ENCODE peak calls at places on chromosomes 11 and 22, in four cellular contexts. One of them, this sample, is unnamed. For H3K4me1, the result is how much of the 10 kb centered on the place peaks cover.

GRCh38 chr22:25334091-25334490 is 114.7 kb downstream of the CRYBB2 start:
- DNase-seq in HCT116: peak
- DNase-seq in PC-3: peak
- DNase-seq in astrocyte: no peak
- DNase-seq in this sample: peak

GRCh38 chr22:45462034-45462655 is 40.5 kb upstream of the FBLN1 start:
- DNase-seq in HCT116: no peak
- DNase-seq in PC-3: no peak
- DNase-seq in astrocyte: no peak
- DNase-seq in this sample: no peak

GRCh38 chr22:48950151-48950915 is 877.3 kb downstream of the BRD1 start:
- DNase-seq in HCT116: no peak
- DNase-seq in PC-3: no peak
- DNase-seq in astrocyte: no peak
- DNase-seq in this sample: no peak

GRCh38 chr11:118614511-118614910 is 7.1 kb downstream of the PHLDB1 start:
- DNase-seq in HCT116: no peak
- DNase-seq in PC-3: no peak
- DNase-seq in astrocyte: no peak
- DNase-seq in this sample: no peak

GRCh38 chr11:64406221-64406946 is 47.4 kb downstream of the RPS6KA4 start:
- DNase-seq in HCT116: no peak
- DNase-seq in PC-3: no peak
- DNase-seq in astrocyte: no peak
- DNase-seq in this sample: no peak

GRCh38 chr11:128208329-128209220 is 378.8 kb downstream of the ETS1 start:
- DNase-seq in HCT116: peak
- DNase-seq in PC-3: peak
- DNase-seq in astrocyte: peak
- DNase-seq in this sample: no peak

GRCh38 chr11:72114570-72114969 is 2.1 kb upstream of the ANAPC15 start:
- DNase-seq in HCT116: no peak
- DNase-seq in PC-3: no peak
- DNase-seq in astrocyte: no peak
- DNase-seq in this sample: no peak

GRCh38 chr11:69032833-69033232 is 15.9 kb upstream of the TPCN2 start:
- DNase-seq in HCT116: no peak
- DNase-seq in PC-3: no peak
- DNase-seq in astrocyte: no peak
- DNase-seq in this sample: no peak

GRCh38 chr11:64861227-64861970 is 16.9 kb upstream of the CDC42BPG start:
- DNase-seq in HCT116: no peak
- DNase-seq in PC-3: no peak
- DNase-seq in astrocyte: no peak
- DNase-seq in this sample: no peak

GRCh38 chr11:15826826-15827225 is 529.5 kb downstream of the SOX6 start:
- DNase-seq in HCT116: peak
- DNase-seq in PC-3: no peak
- DNase-seq in astrocyte: no peak
- DNase-seq in this sample: peak

GRCh38 chr11:70365536-70365912 is 32.8 kb upstream of the CTTN start:
- DNase-seq in HCT116: no peak
- DNase-seq in PC-3: no peak
- DNase-seq in astrocyte: no peak
- DNase-seq in this sample: no peak

GRCh38 chr11:90556612-90557011 is 333.8 kb upstream of the CHORDC1 start:
- DNase-seq in HCT116: no peak
- DNase-seq in PC-3: no peak
- DNase-seq in astrocyte: no peak
- DNase-seq in this sample: peak

GRCh38 chr11:61917043-61917356 is 366 bp downstream of the RAB3IL1 start:
- DNase-seq in HCT116: no peak
- DNase-seq in PC-3: no peak
- DNase-seq in astrocyte: no peak
- DNase-seq in this sample: no peak

GRCh38 chr22:46852771-46853170 is 90.3 kb downstream of the TBC1D22A start:
- DNase-seq in HCT116: no peak
- DNase-seq in PC-3: no peak
- DNase-seq in astrocyte: no peak
- DNase-seq in this sample: no peak

GRCh38 chr11:120340529-120340928 is 4.3 kb downstream of the ARHGEF12 start:
- DNase-seq in HCT116: no peak
- DNase-seq in PC-3: peak
- DNase-seq in astrocyte: no peak
- DNase-seq in this sample: no peak

GRCh38 chr11:81237139-81237538 is 1496.5 kb downstream of the FAM181B start:
- DNase-seq in HCT116: no peak
- DNase-seq in PC-3: peak
- DNase-seq in astrocyte: peak
- DNase-seq in this sample: peak

GRCh38 chr11:132111781-132112380 is 741.5 kb downstream of the NTM start:
- DNase-seq in HCT116: no peak
- DNase-seq in PC-3: peak
- DNase-seq in astrocyte: peak
- DNase-seq in this sample: no peak

GRCh38 chr11:13434247-13435205 is 28.5 kb downstream of the BTBD10 start:
- DNase-seq in HCT116: no peak
- DNase-seq in PC-3: no peak
- DNase-seq in astrocyte: peak
- DNase-seq in this sample: no peak

GRCh38 chr22:48960576-48960975 is 867.1 kb downstream of the BRD1 start:
- DNase-seq in HCT116: no peak
- DNase-seq in PC-3: no peak
- DNase-seq in astrocyte: no peak
- DNase-seq in this sample: no peak

GRCh38 chr11:748007-748359 is 719 bp downstream of the TALDO1 start:
- DNase-seq in HCT116: no peak
- DNase-seq in PC-3: no peak
- DNase-seq in astrocyte: no peak
- DNase-seq in this sample: peak

GRCh38 chr11:68002943-68003845 is 703 bp downstream of the UNC93B1 start:
- DNase-seq in HCT116: no peak
- DNase-seq in PC-3: peak
- DNase-seq in astrocyte: no peak
- DNase-seq in this sample: peak

GRCh38 chr11:70522613-70523311 is 124.4 kb downstream of the CTTN start:
- DNase-seq in HCT116: no peak
- DNase-seq in PC-3: no peak
- DNase-seq in astrocyte: no peak
- DNase-seq in this sample: peak

GRCh38 chr22:24554316-24555159 is at the start of gene GUCD1:
- DNase-seq in HCT116: no peak
- DNase-seq in PC-3: peak
- DNase-seq in astrocyte: peak
- DNase-seq in this sample: peak

GRCh38 chr11:78022397-78023396 is at the start of gene KCTD14:
- DNase-seq in HCT116: no peak
- DNase-seq in PC-3: no peak
- DNase-seq in astrocyte: no peak
- DNase-seq in this sample: no peak

DNA sequence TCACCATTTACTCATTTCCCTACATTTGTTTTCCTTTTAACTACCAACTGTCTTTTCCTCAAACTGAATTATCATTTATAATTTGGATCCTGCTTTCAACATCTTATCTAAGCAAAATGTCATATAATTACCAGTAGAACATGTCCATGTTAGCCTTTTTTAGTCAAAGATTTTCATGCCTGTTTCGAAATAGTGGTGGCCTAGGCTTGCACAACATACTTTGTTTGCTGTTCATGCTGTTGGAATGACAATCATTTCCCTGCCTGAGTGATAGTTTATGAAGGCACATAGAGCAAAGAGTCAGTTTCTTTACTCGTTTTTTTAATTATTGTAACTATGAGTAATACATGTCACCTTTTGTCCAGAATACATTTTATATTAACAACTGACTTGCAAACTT is 144.3 kb upstream of the ANO3 start:
- DNase-seq in HCT116: no peak
- DNase-seq in PC-3: peak
- DNase-seq in astrocyte: peak
- DNase-seq in this sample: no peak
- H2AFZ ChIP-seq in HCT116: no peak
- H2AFZ ChIP-seq in PC-3: no peak
- H2AFZ ChIP-seq in astrocyte: no peak
- H2AFZ ChIP-seq in this sample: no peak

DNA sequence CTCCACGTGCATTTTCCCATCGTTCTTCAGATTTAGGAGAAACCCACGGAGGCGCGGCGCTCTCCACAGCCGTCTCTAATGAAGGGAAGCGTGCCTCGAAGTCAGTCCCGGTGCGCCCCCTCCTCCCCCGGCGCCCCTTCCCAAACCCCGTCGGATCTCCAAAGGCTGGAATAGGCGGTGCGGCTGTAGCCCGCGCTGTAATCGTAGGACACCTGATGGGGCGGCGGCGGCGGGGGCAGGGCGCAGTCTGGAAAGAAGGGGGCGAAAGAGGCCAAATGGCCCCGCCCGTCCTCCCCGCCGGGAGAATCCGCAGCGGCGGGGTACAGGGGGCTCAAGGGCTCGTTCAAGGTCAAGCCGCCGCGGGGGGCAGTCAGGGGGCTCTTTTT is 1.3 kb downstream of the FAM181B start:
- DNase-seq in HCT116: no peak
- DNase-seq in PC-3: no peak
- DNase-seq in astrocyte: no peak
- DNase-seq in this sample: no peak
- TF ChIP-seq EZH2 in HCT116: no peak
- TF ChIP-seq EZH2 in PC-3: no peak
- TF ChIP-seq EZH2 in astrocyte: peak
- TF ChIP-seq EZH2 in this sample: no peak

GRCh38 chr11:8720376-8720775 is 37.8 kb downstream of the RPL27A start:
- DNase-seq in HCT116: no peak
- DNase-seq in PC-3: peak
- DNase-seq in astrocyte: no peak
- DNase-seq in this sample: no peak
- H3K4me1 ChIP-seq in HCT116: half or more
- H3K4me1 ChIP-seq in PC-3: half or more
- H3K4me1 ChIP-seq in astrocyte: half or more
- H3K4me1 ChIP-seq in this sample: under half

GRCh38 chr11:34051349-34052035 is at the start of gene CAPRIN1:
- DNase-seq in HCT116: peak
- DNase-seq in PC-3: peak
- DNase-seq in astrocyte: peak
- DNase-seq in this sample: peak

GRCh38 chr11:34049058-34049457 is 2.5 kb upstream of the CAPRIN1 start:
- DNase-seq in HCT116: no peak
- DNase-seq in PC-3: no peak
- DNase-seq in astrocyte: no peak
- DNase-seq in this sample: no peak

GRCh38 chr11:34052036-34052607 is 591 bp downstream of the CAPRIN1 start:
- DNase-seq in HCT116: peak
- DNase-seq in PC-3: peak
- DNase-seq in astrocyte: peak
- DNase-seq in this sample: peak

GRCh38 chr11:34050967-34051348 is 573 bp upstream of the CAPRIN1 start:
- DNase-seq in HCT116: no peak
- DNase-seq in PC-3: no peak
- DNase-seq in astrocyte: peak
- DNase-seq in this sample: no peak

GRCh38 chr11:34050536-34050935 is 995 bp upstream of the CAPRIN1 start:
- DNase-seq in HCT116: no peak
- DNase-seq in PC-3: no peak
- DNase-seq in astrocyte: no peak
- DNase-seq in this sample: no peak
- H2AFZ ChIP-seq in HCT116: peak
- H2AFZ ChIP-seq in PC-3: peak
- H2AFZ ChIP-seq in astrocyte: peak
- H2AFZ ChIP-seq in this sample: peak

DNA sequence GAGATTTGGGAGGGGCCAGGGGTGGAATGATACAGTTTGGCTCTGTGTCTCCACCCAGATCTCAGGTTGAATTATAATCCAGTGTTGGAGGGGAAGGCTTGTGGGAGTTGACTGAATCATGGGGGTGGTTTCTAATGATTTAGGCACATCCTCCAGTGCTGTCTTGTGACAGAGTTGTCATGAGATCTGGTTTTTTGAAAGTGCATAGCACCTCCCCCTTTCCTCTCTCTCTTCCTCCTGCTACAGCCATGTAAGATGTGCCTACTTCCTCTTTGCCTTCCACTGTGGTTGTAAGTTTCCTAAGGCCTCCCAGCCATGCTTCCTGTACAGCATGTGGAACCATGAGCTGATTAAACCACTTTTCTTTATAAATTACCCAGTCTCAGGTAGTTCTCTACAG is 45.1 kb downstream of the THAP12 start:
- DNase-seq in HCT116: no peak
- DNase-seq in PC-3: no peak
- DNase-seq in astrocyte: no peak
- DNase-seq in this sample: no peak
- TF ChIP-seq EZH2 in HCT116: no peak
- TF ChIP-seq EZH2 in PC-3: no peak
- TF ChIP-seq EZH2 in astrocyte: no peak
- TF ChIP-seq EZH2 in this sample: no peak

GRCh38 chr22:30307026-30307574 is 17.8 kb upstream of the CASTOR1 start:
- DNase-seq in HCT116: no peak
- DNase-seq in PC-3: no peak
- DNase-seq in astrocyte: no peak
- DNase-seq in this sample: no peak
- H3K4me1 ChIP-seq in HCT116: half or more
- H3K4me1 ChIP-seq in PC-3: half or more
- H3K4me1 ChIP-seq in astrocyte: under half
- H3K4me1 ChIP-seq in this sample: half or more